ENCODE peak calls at places on chromosomes 12 and 14, in ten cellular contexts. Z is H4; R is activated gamma-delta T cell; Y is mucosa of gallbladder; D is activated CD4-positive, alpha-beta T cell treated with anti-CD3 and anti-CD28 coated beads, Interleukin-2, amount 10 ng/mL, durations not matched to agents 7 days and 5 days; M is NCI-H1105 treated with DMSO at 0.1 percent for 48 hours; X is mesothelial cell of epicardium; T is HFFc6; I is hippocampal formation; A is NCI-H226. P is an unnamed sample.

GRCh38 chr14:90429764-90430163 is 32.9 kb downstream of the CALM1 start:
- DNase-seq in T (no peak), R (no peak), I (no peak), Y (no peak), D (no peak), M (no peak), X (no peak), Z (no peak), A (no peak), P (no peak)

GRCh38 chr12:72432037-72432604 is 160.0 kb downstream of the TRHDE start:
- DNase-seq in R (no peak), A (no peak), M (no peak), I (no peak), Y (peak; percentile 28), Z (no peak), X (no peak), D (no peak), T (no peak), P (no peak)

GRCh38 chr12:12902036-12902435 is 10.7 kb downstream of the GPRC5A start:
- DNase-seq in A (peak; percentile 57), Z (no peak), X (no peak), R (no peak), D (no peak), I (no peak), M (no peak), Y (no peak), T (peak; percentile 21), P (no peak)

GRCh38 chr12:91818236-91819131 is 327.2 kb downstream of the BTG1 start:
- DNase-seq in I (no peak), D (no peak), X (no peak), Z (no peak), M (peak; percentile 77), R (no peak), A (no peak), T (no peak), Y (no peak), P (peak; percentile 33)

GRCh38 chr14:46405095-46405494 is 246.5 kb downstream of the RPL10L start:
- DNase-seq in M (peak; percentile 55), R (no peak), X (no peak), Y (no peak), T (no peak), D (no peak), A (no peak), I (peak; percentile 1), Z (no peak), P (no peak)

GRCh38 chr12:124487065-124487833 is 80.2 kb downstream of the NCOR2 start:
- DNase-seq in A (no peak), X (peak; percentile 60), Y (no peak), D (no peak), I (no peak), R (no peak), Z (no peak), T (no peak), M (no peak), P (no peak)

GRCh38 chr12:7989827-7990491 is 42.6 kb upstream of the FOXJ2 start:
- DNase-seq in Z (no peak), A (no peak), Y (peak; percentile 18), I (no peak), X (no peak), R (no peak), T (no peak), D (peak; percentile 84), M (no peak), P (no peak)

GRCh38 chr14:74324945-74325361 is 22.2 kb upstream of the ABCD4 start:
- DNase-seq in Z (peak; percentile 22), T (peak; percentile 10), D (no peak), R (no peak), I (peak; percentile 31), M (peak; percentile 28), X (no peak), A (no peak), Y (no peak), P (no peak)

GRCh38 chr12:126668961-126669360 is 1598.0 kb upstream of the TMEM132C start:
- DNase-seq in D (no peak), A (no peak), X (no peak), T (peak; percentile 60), Y (no peak), M (no peak), R (no peak), Z (peak; percentile 47), I (no peak), P (no peak)

P was measured in upper lobe of left lung.